ENCODE peak calls at places on chromosomes 4 and X, in nine cellular contexts. K, O, B, M, X, A, I, S and L are unnamed samples. For H3K4me1, the result is how much of the 10 kb centered on the place peaks cover.

GRCh38 chrX:151505796-151506195 is 57.7 kb upstream of the PASD1 start:
- DNase-seq in K (no peak), O (no peak), B (peak), M (peak), X (no peak), A (peak), I (no peak), S (peak), L (no peak)

GRCh38 chrX:30804462-30804861 is 84.6 kb downstream of the TAB3 start:
- DNase-seq in K (no peak), O (no peak), B (peak), M (no peak), X (no peak), A (no peak), I (no peak), S (no peak), L (no peak)

GRCh38 chrX:101682723-101683122 is 23.1 kb upstream of the ARMCX2 start:
- DNase-seq in K (no peak), O (no peak), B (no peak), M (no peak), X (no peak), A (no peak), I (peak), S (no peak), L (no peak)

GRCh38 chr4:83125738-83126141 is 11.2 kb upstream of the PLAC8 start:
- DNase-seq in K (no peak), O (no peak), B (no peak), M (no peak), X (no peak), A (no peak), I (no peak), S (no peak), L (no peak)

GRCh38 chr4:14254252-14254651 is 626.7 kb upstream of the BOD1L1 start:
- DNase-seq in K (peak), O (peak), B (peak), M (peak), X (peak), A (peak), I (peak), S (peak), L (peak)

GRCh38 chrX:4240541-4241194 is 527.2 kb upstream of the PRKX start:
- DNase-seq in K (no peak), O (no peak), B (no peak), M (no peak), X (no peak), A (no peak), I (no peak), S (no peak), L (no peak)

GRCh38 chr4:176393306-176394013 is 73.7 kb downstream of the SPCS3 start:
- DNase-seq in K (no peak), O (no peak), B (no peak), M (no peak), X (no peak), A (peak), I (peak), S (no peak), L (no peak)

GRCh38 chrX:16838202-16839066 is 31.7 kb downstream of the RBBP7 start:
- DNase-seq in K (no peak), O (peak), B (peak), M (no peak), X (peak), A (peak), I (peak), S (no peak), L (no peak)

GRCh38 chr4:37758226-37758625 is 68.3 kb upstream of the PGM2 start:
- DNase-seq in K (no peak), O (no peak), B (peak), M (no peak), X (no peak), A (no peak), I (peak), S (no peak), L (no peak)

GRCh38 chr4:6421397-6421796 is 51.0 kb downstream of the PPP2R2C start:
- DNase-seq in K (no peak), O (no peak), B (no peak), M (no peak), X (no peak), A (no peak), I (no peak), S (no peak), L (no peak)

GRCh38 chrX:154011376-154012335 is 8.0 kb downstream of the IRAK1 start:
- DNase-seq in K (no peak), O (no peak), B (no peak), M (no peak), X (no peak), A (no peak), I (no peak), S (no peak), L (no peak)

GRCh38 chrX:40105016-40105790 is 7.4 kb upstream of the BCOR start:
- DNase-seq in K (peak), O (peak), B (peak), M (peak), X (peak), A (peak), I (no peak), S (peak), L (peak)

GRCh38 chr4:12471193-12471592 is 1012.9 kb downstream of the RAB28 start:
- DNase-seq in K (no peak), O (no peak), B (no peak), M (no peak), X (no peak), A (no peak), I (no peak), S (no peak), L (no peak)

GRCh38 chr4:39362827-39363226 is 3.3 kb downstream of the RFC1 start:
- DNase-seq in K (no peak), O (no peak), B (no peak), M (no peak), X (no peak), A (no peak), I (peak), S (no peak), L (no peak)

GRCh38 chr4:127997534-127998388 is 32.6 kb downstream of the ABHD18 start:
- DNase-seq in K (no peak), O (no peak), B (peak), M (no peak), X (no peak), A (no peak), I (peak), S (peak), L (no peak)

GRCh38 chrX:40175416-40176255 is 77.9 kb upstream of the BCOR start:
- DNase-seq in K (peak), O (peak), B (no peak), M (peak), X (peak), A (peak), I (peak), S (peak), L (peak)

GRCh38 chr4:119664168-119664907 is 35.7 kb upstream of the PDE5A start:
- DNase-seq in K (no peak), O (no peak), B (no peak), M (no peak), X (no peak), A (no peak), I (no peak), S (no peak), L (no peak)

GRCh38 chrX:87409113-87409841 is 108.3 kb upstream of the KLHL4 start:
- DNase-seq in K (peak), O (peak), B (peak), M (peak), X (peak), A (no peak), I (peak), S (peak), L (peak)

GRCh38 chrX:23845316-23845932 is 62.3 kb downstream of the APOO start:
- DNase-seq in K (no peak), O (no peak), B (no peak), M (no peak), X (no peak), A (no peak), I (peak), S (no peak), L (no peak)

GRCh38 chrX:12984629-12985303 is 9.9 kb downstream of the TMSB4X start:
- DNase-seq in K (no peak), O (no peak), B (peak), M (no peak), X (no peak), A (no peak), I (peak), S (peak), L (peak)

GRCh38 chr4:86898562-86898961 is 6.3 kb upstream of the C4orf36 start:
- DNase-seq in K (no peak), O (no peak), B (no peak), M (no peak), X (no peak), A (peak), I (no peak), S (no peak), L (no peak)

GRCh38 chr4:145935253-145936141 is 3.1 kb downstream of the ZNF827 start:
- DNase-seq in K (no peak), O (peak), B (no peak), M (peak), X (peak), A (peak), I (peak), S (no peak), L (peak)

GRCh38 chr4:80921441-80921840 is 109.1 kb upstream of the BMP3 start:
- DNase-seq in K (no peak), O (no peak), B (no peak), M (no peak), X (no peak), A (no peak), I (no peak), S (no peak), L (no peak)

GRCh38 chrX:3218442-3218841 is 128.0 kb downstream of the MXRA5 start:
- DNase-seq in K (no peak), O (no peak), B (no peak), M (no peak), X (no peak), A (no peak), I (no peak), S (no peak), L (no peak)

GRCh38 chrX:39440734-39441305 is 639.6 kb downstream of the MID1IP1 start:
- DNase-seq in K (no peak), O (no peak), B (no peak), M (no peak), X (no peak), A (no peak), I (no peak), S (no peak), L (no peak)

GRCh38 chrX:13007519-13008188 is 32.7 kb downstream of the TMSB4X start:
- DNase-seq in K (no peak), O (no peak), B (peak), M (no peak), X (no peak), A (no peak), I (peak), S (no peak), L (no peak)

GRCh38 chr4:17694552-17694951 is 80.1 kb downstream of the MED28 start:
- DNase-seq in K (no peak), O (no peak), B (no peak), M (no peak), X (no peak), A (no peak), I (no peak), S (no peak), L (no peak)

GRCh38 chrX:67614414-67614813 is 70.6 kb downstream of the AR start:
- DNase-seq in K (no peak), O (no peak), B (peak), M (no peak), X (no peak), A (no peak), I (peak), S (no peak), L (no peak)

GRCh38 chr4:112523764-112524505 is 8.0 kb upstream of the NEUROG2 start:
- DNase-seq in K (peak), O (peak), B (peak), M (peak), X (peak), A (peak), I (no peak), S (peak), L (peak)

GRCh38 chrX:11702420-11702819 is 36.7 kb upstream of the ARHGAP6 start:
- DNase-seq in K (no peak), O (no peak), B (no peak), M (no peak), X (no peak), A (no peak), I (no peak), S (no peak), L (no peak)

GRCh38 chr4:40055379-40055872 is 1.2 kb upstream of the N4BP2 start:
- DNase-seq in K (no peak), O (no peak), B (no peak), M (no peak), X (no peak), A (no peak), I (no peak), S (no peak), L (no peak)

GRCh38 chrX:107135076-107135964 is 16.7 kb upstream of the RBM41 start:
- DNase-seq in K (no peak), O (no peak), B (peak), M (no peak), X (no peak), A (no peak), I (peak), S (peak), L (no peak)

GRCh38 chrX:11629593-11630211 is 36.0 kb downstream of the ARHGAP6 start:
- DNase-seq in K (no peak), O (no peak), B (peak), M (no peak), X (peak), A (no peak), I (peak), S (no peak), L (no peak)

GRCh38 chr4:165921546-165921945 is 48.5 kb downstream of the TLL1 start:
- DNase-seq in K (no peak), O (no peak), B (no peak), M (no peak), X (no peak), A (no peak), I (no peak), S (no peak), L (no peak)

GRCh38 chr4:168449740-168450442 is 30.4 kb downstream of the DDX60L start:
- DNase-seq in K (no peak), O (no peak), B (peak), M (no peak), X (peak), A (no peak), I (peak), S (no peak), L (no peak)

DNA sequence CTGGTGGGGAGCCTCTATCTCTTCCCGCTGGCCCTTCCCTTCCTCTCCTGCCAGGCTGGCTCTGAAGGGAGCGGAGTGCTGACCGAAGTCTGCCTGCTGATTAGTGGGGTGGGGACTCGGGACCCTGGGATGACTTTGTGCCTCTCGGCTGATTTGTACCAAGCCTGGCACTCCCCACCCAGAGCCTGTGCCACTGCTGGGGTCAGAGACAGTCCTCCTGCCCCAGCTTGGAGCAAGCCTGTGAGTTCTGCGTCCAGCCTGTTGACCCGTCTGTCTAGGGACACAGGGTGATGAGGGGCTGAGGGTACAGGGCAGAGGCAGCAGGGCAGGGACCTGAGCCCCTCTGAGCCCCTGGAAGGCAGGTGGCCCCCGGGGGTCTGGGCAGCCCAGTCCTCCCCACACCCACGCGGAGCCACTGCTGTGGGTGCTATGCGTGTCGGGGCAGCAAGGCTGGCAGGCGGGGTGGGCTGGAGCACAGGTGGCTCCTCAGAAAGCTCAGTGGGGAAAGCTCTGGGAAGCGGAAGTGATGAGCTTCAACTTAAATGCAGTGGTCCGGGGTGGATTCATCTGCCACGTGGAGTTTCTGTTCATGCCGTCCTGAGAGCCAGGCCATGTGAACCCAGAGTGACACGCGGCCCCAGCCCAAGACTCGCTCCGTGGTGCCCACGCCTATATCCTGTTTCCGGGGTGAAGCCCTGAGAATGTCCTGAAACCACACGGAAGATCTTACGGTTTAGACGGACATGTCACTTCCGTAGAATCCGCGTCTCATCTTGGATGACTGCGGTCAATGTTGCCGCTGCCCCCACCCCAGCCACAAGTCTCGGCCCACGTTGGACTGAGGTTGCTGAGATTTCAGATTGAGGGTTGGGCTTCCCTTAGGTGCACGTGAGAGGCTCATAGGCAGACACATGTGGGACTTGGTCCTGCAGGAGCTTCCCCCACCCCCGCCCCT is 21.1 kb upstream of the UVSSA start:
- DNase-seq in K (peak), O (no peak), B (no peak), M (no peak), X (peak), A (no peak), I (no peak), S (no peak), L (no peak)
- H3K27ac ChIP-seq in K (no peak), O (no peak), B (no peak), M (no peak), X (no peak), A (no peak), I (no peak), S (peak), L (no peak)

GRCh38 chr4:110865611-110866254 is 242.9 kb upstream of the PITX2 start:
- DNase-seq in K (no peak), O (no peak), B (no peak), M (no peak), X (no peak), A (no peak), I (peak), S (no peak), L (no peak)
- H3K4me1 ChIP-seq in K (under half), O (under half), B (under half), M (under half), X (under half), A (under half), I (under half), S (under half), L (under half)

DNA sequence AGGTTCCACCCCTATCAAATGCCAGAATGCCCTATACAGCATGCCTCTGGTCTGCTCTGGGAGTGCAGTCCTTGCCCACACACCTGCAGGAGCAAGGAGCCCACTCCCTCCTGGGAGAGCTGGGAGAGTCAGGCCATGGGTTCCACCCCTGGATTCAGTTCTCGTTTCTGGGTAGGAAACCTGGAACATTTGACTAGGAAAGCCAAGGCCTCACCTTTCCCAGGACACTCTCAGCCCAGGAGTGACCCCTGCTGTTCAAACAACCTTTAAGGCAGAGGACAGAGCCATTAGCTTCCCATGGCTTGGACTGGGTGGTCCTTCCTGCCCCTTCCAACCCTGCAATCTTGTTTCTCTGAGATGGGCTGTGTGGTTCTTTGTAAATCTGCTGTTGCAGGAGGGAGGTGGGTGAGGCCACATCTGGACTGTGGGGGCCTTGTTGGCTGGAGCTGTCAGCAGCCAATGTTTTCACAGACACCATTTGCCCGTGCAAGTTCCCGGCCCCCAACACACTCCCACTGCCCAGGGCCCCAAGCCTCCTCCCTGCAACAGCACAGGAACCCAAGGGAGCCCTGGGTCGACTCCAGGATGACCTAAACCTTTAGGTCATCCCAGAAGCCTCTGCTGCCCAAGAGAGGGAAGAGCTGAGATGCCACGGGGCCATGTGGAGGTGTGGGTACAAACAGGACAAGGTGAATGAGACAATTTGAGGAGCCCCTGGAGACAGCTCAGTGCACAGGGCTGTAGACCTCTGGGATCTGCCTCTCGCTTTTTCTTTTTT is 104.4 kb downstream of the PJA1 start:
- DNase-seq in K (no peak), O (peak), B (peak), M (peak), X (no peak), A (peak), I (peak), S (no peak), L (peak)
- TF ChIP-seq CTCF in K (peak), O (peak), B (peak), M (no peak), X (peak), A (peak), I (peak), S (no peak), L (no peak)

DNA sequence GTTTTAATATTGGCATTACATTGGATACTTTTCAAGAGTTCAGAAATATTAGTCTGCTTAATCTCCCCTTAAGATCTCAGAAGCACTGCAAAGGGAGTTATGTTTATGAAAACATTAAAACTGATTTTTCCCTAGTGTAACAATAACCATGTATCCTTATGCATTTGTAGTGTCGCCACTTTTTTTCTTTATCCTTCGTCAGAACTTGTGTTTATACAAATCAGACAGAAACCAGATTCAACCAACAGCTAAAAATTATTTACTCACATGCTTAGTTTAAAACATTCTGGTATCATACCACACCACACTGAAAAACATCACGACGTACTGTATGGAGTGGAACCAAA is 1.3 kb downstream of the SETD7 start:
- DNase-seq in K (no peak), O (no peak), B (no peak), M (no peak), X (no peak), A (no peak), I (no peak), S (no peak), L (no peak)
- H3K27ac ChIP-seq in K (peak), O (peak), B (peak), M (peak), X (peak), A (no peak), I (peak), S (peak), L (peak)

DNA sequence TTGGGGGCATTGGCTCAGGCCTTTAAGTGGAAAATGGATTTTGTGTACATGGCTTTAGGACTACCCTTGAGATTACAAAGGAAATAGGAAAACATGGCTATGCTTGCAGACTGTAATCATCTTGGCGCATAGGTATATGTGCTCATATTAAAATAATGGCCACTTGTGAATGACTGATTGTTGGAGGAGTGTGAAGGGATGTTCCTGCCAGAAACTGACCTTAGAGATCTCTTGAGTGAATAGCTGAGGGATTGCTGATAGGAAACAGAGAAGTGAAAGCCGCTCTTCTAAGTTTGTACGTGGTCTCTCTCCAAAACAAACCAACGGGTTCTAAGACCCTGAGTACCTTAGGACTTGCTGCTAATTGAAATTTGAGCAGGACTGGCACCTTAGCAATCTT is 186.0 kb downstream of the MGST2 start:
- DNase-seq in K (no peak), O (no peak), B (no peak), M (no peak), X (no peak), A (no peak), I (no peak), S (no peak), L (no peak)
- H3K4me1 ChIP-seq in K (under half), O (under half), B (under half), M (under half), X (under half), A (half or more), I (under half), S (under half), L (under half)